ENCODE peak calls at places on chromosomes 7 and 10, in nine cellular contexts. W, E, N, H, R, C, G, D and O are unnamed samples.

GRCh38 chr7:42091461-42092229 is 145.4 kb downstream of the GLI3 start:
- DNase-seq in D (no peak), G (no peak), W (peak; percentile 64), E (no peak), C (no peak), R (no peak), N (no peak), H (no peak), O (peak; percentile 76)

GRCh38 chr10:49153971-49154370 is 20.1 kb upstream of the FAM170B start:
- DNase-seq in E (peak; percentile 32), N (no peak), D (no peak), G (no peak), C (no peak), W (peak; percentile 79), H (no peak), R (no peak), O (no peak)

GRCh38 chr7:82419200-82419599 is 24.4 kb downstream of the CACNA2D1 start:
- DNase-seq in E (no peak), W (no peak), H (no peak), D (no peak), C (peak; percentile 63), R (no peak), G (no peak), N (no peak), O (no peak)

GRCh38 chr7:22821702-22822485 is 755 bp downstream of the TOMM7 start:
- DNase-seq in W (no peak), D (no peak), R (no peak), C (no peak), H (no peak), N (no peak), E (peak; percentile 39), G (no peak), O (peak; percentile 27)

GRCh38 chr10:132687181-132687892 is 98.6 kb downstream of the NKX6-2 start:
- DNase-seq in G (no peak), H (no peak), R (no peak), D (no peak), C (peak; percentile 20), E (no peak), W (no peak), N (no peak), O (no peak)

GRCh38 chr7:157813741-157814661 is 477.2 kb downstream of the DNAJB6 start:
- DNase-seq in N (no peak), W (no peak), D (no peak), H (no peak), C (no peak), E (no peak), G (no peak), R (no peak), O (no peak)

GRCh38 chr7:13989944-13990295 is 454 bp upstream of the ETV1 start:
- DNase-seq in N (no peak), D (no peak), R (no peak), E (no peak), G (no peak), C (no peak), H (no peak), W (no peak), O (no peak)

GRCh38 chr7:34131371-34131770 is 226.0 kb downstream of the BMPER start:
- DNase-seq in E (no peak), N (no peak), D (no peak), G (no peak), R (no peak), C (no peak), W (no peak), H (no peak), O (no peak)

GRCh38 chr10:71064413-71065118 is 147.8 kb upstream of the UNC5B start:
- DNase-seq in C (no peak), R (no peak), D (no peak), G (no peak), N (no peak), W (no peak), H (no peak), E (no peak), O (no peak)

GRCh38 chr7:88301924-88302323 is 4.8 kb downstream of the STEAP4 start:
- DNase-seq in C (no peak), R (no peak), H (no peak), E (no peak), D (no peak), N (no peak), G (no peak), W (no peak), O (no peak)

GRCh38 chr10:29130190-29130673 is 158.6 kb upstream of the LYZL1 start:
- DNase-seq in C (no peak), G (no peak), H (no peak), D (peak; percentile 23), R (no peak), N (no peak), E (peak; percentile 62), W (peak; percentile 51), O (peak; percentile 59)

GRCh38 chr7:36937754-36938551 is 213.7 kb upstream of the AOAH start:
- DNase-seq in W (no peak), H (no peak), E (no peak), G (no peak), D (peak; percentile 24), C (no peak), R (no peak), N (no peak), O (no peak)

GRCh38 chr10:67629461-67629971 is 66.5 kb downstream of the CTNNA3 start:
- DNase-seq in H (no peak), R (no peak), D (no peak), E (peak; percentile 2), C (no peak), G (no peak), W (peak; percentile 57), N (no peak), O (peak; percentile 50)

GRCh38 chr7:78489423-78489822 is 690.9 kb downstream of the PHTF2 start:
- DNase-seq in N (no peak), H (no peak), C (no peak), R (no peak), E (no peak), D (no peak), W (no peak), G (no peak), O (no peak)

GRCh38 chr7:151174246-151175046 is 7.0 kb upstream of the GBX1 start:
- DNase-seq in G (no peak), H (peak; percentile 24), N (no peak), D (no peak), E (peak; percentile 4), R (peak; percentile 33), W (peak; percentile 11), C (peak; percentile 59), O (peak; percentile 36)

GRCh38 chr7:34313289-34313688 is 344.7 kb upstream of the NPSR1 start:
- DNase-seq in G (no peak), R (no peak), D (no peak), C (no peak), W (peak; percentile 34), H (no peak), E (peak; percentile 51), N (no peak), O (no peak)

GRCh38 chr7:141349804-141350203 is 201.4 kb upstream of the AGK start:
- DNase-seq in W (no peak), H (no peak), G (no peak), R (no peak), D (no peak), E (no peak), C (no peak), N (no peak), O (no peak)

GRCh38 chr10:45410807-45411606 is 37.0 kb downstream of the ALOX5 start:
- DNase-seq in W (no peak), R (no peak), C (no peak), D (no peak), E (peak; percentile 9), H (no peak), G (no peak), N (no peak), O (no peak)

GRCh38 chr10:88525371-88526079 is 57.6 kb downstream of the RNLS start:
- DNase-seq in R (no peak), N (no peak), C (no peak), G (peak; percentile 60), E (peak; percentile 81), H (no peak), W (peak; percentile 72), D (no peak), O (peak; percentile 60)

GRCh38 chr7:45143616-45144015 is 14.0 kb upstream of the RAMP3 start:
- DNase-seq in C (no peak), E (no peak), N (no peak), H (no peak), D (no peak), G (no peak), W (peak; percentile 54), R (no peak), O (no peak)

GRCh38 chr10:36114913-36115312 is 472.8 kb upstream of the FZD8 start:
- DNase-seq in H (no peak), D (no peak), R (no peak), N (no peak), G (no peak), E (peak; percentile 97), W (peak; percentile 84), C (no peak), O (peak; percentile 72)

GRCh38 chr7:66771795-66772194 is 31.3 kb downstream of the RABGEF1 start:
- DNase-seq in H (no peak), R (peak; percentile 2), D (no peak), C (no peak), G (no peak), N (no peak), W (no peak), E (no peak), O (no peak)

GRCh38 chr7:28292826-28293528 is 112.4 kb upstream of the JAZF1 start:
- DNase-seq in W (no peak), E (peak; percentile 19), G (no peak), D (no peak), C (no peak), N (no peak), R (no peak), H (no peak), O (no peak)

GRCh38 chr10:76736848-76737495 is 900.6 kb downstream of the KCNMA1 start:
- DNase-seq in H (no peak), W (no peak), G (no peak), R (no peak), N (no peak), C (no peak), E (peak; percentile 67), D (no peak), O (no peak)

GRCh38 chr10:58488921-58489320 is 23.8 kb upstream of the BICC1 start:
- DNase-seq in G (no peak), C (no peak), E (peak; percentile 81), W (peak; percentile 69), R (no peak), D (no peak), H (no peak), N (no peak), O (peak; percentile 19)